ENCODE peak calls at places on chromosome 9, in eight cellular contexts. G, R, X, Q, F, O, E and A are unnamed samples.

GRCh38 chr9:134130503-134131375 is 5.1 kb upstream of the WDR5 start:
- DNase-seq in O (peak), X (no peak), Q (peak), E (peak), F (peak), R (peak), G (peak), A (no peak)

GRCh38 chr9:135290566-135290965 is 189.0 kb upstream of the PPP1R26 start:
- DNase-seq in G (no peak), F (no peak), E (no peak), R (no peak), O (no peak), Q (no peak), X (no peak), A (no peak)

GRCh38 chr9:76634356-76635054 is 129.7 kb upstream of the PCA3 start:
- DNase-seq in O (no peak), F (no peak), E (peak), G (peak), Q (no peak), X (no peak), R (no peak), A (no peak)

GRCh38 chr9:127788337-127789011 is 2.6 kb downstream of the CDK9 start:
- DNase-seq in R (no peak), O (no peak), Q (no peak), F (no peak), E (no peak), X (no peak), G (no peak), A (no peak)

GRCh38 chr9:86794356-86795046 is 152.8 kb downstream of the GAS1 start:
- DNase-seq in O (no peak), X (no peak), E (no peak), F (no peak), G (peak), R (no peak), Q (no peak), A (no peak)

GRCh38 chr9:19369107-19369506 is 10.9 kb downstream of the RPS6 start:
- DNase-seq in O (no peak), G (no peak), Q (no peak), F (no peak), X (no peak), R (no peak), E (no peak), A (no peak)

GRCh38 chr9:133130721-133131244 is 9.7 kb upstream of the RALGDS start:
- DNase-seq in X (no peak), O (no peak), G (no peak), R (no peak), E (no peak), F (no peak), Q (no peak), A (no peak)

GRCh38 chr9:109212768-109213167 is 45.7 kb upstream of the FRRS1L start:
- DNase-seq in E (no peak), G (no peak), Q (no peak), R (no peak), F (no peak), X (no peak), O (no peak), A (no peak)

GRCh38 chr9:112445196-112445595 is 41.4 kb upstream of the KIAA1958 start:
- DNase-seq in F (no peak), X (no peak), R (no peak), E (no peak), G (no peak), O (no peak), Q (no peak), A (no peak)

GRCh38 chr9:6049798-6050197 is 34.4 kb upstream of the RANBP6 start:
- DNase-seq in X (no peak), E (peak), F (no peak), Q (no peak), G (no peak), O (peak), R (no peak), A (no peak)
- TF ChIP-seq CTCF in X (no peak), E (peak), F (no peak), Q (no peak), G (peak), O (peak), R (no peak), A (no peak)

DNA sequence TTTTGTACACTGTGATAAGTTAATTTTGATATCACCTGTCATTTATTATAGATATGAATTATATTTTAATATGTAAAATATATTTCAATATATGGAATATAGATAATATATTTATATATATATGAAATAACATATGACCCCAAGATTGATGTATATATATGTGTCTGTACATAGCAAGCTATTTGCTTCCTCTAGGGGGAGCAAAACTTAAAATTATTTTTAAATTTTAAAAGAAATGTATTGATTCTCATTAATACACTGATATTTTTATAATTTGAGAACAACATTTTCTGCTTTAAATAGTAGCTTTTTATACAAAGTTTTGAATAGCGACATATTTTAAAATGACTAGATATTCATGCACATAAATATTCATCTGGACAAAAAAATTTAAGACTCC is 272.0 kb downstream of the DMRTA1 start:
- DNase-seq in R (no peak), Q (no peak), G (no peak), E (no peak), F (no peak), O (no peak), X (no peak), A (no peak)
- TF ChIP-seq CTCF in R (no peak), Q (no peak), G (no peak), E (no peak), F (peak), O (peak), X (no peak), A (peak)

DNA sequence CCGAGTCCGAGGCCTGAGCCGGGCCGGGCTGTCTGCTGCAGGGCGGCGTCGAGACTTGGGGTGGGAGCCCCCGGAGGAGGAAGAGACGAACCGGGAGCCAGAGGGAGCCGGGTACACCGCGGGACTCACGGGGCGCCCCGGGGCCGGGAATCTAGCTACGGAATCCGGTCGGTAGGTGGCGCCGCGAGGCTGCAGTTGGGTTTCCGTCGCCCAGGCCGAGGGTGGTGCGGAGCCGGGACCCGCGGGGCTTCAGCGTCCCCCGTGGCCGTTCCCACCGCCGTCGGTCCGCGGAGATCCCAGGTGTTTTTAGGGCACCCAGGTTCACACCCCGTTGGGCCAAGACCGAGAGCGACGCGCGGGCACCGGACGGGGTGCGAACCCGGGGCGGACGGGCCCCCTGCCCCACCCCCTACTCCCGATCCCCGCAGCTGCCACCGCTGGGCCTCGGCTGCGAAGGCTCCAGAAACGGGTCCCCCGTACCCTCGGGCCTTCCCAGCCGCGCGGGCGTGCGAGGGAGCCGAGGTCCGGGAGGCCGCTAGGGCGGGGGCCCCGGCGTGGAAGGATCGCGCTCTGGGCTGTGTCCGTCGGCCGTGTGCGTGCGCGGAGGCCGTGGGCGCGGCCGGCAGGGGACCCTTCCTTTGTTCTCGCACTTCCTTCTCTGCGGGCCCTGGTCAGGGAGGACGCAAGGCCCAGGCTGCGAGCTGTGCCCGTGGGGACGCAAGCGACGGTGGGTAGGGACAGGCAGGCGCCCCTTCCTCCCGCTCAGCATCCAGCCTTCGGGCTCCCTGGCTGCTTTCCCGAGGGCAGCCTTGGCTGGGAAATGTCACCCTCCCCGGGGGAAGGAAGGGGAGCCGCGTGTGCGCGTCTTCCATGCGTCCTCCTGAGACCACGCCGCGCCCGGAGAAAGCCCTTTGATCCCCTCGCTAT is 146.6 kb downstream of the GAPVD1 start:
- DNase-seq in O (peak), G (peak), F (peak), Q (peak), E (peak), X (no peak), R (peak), A (peak)
- TF ChIP-seq CTCF in O (peak), G (peak), F (peak), Q (peak), E (peak), X (peak), R (peak), A (peak)

GRCh38 chr9:16868706-16869105 is 1.8 kb downstream of the BNC2 start:
- DNase-seq in Q (no peak), G (no peak), O (no peak), R (no peak), F (no peak), E (peak), X (no peak), A (no peak)

GRCh38 chr9:16867571-16868311 is 2.7 kb downstream of the BNC2 start:
- DNase-seq in R (no peak), X (no peak), E (peak), G (no peak), Q (peak), O (no peak), F (peak), A (no peak)

GRCh38 chr9:16864741-16865434 is 5.6 kb downstream of the BNC2 start:
- DNase-seq in X (no peak), O (no peak), R (no peak), G (no peak), Q (no peak), F (no peak), E (peak), A (no peak)

GRCh38 chr9:16869140-16869903 is 1.1 kb downstream of the BNC2 start:
- DNase-seq in G (peak), E (peak), O (peak), R (no peak), Q (peak), X (no peak), F (peak), A (peak)

DNA sequence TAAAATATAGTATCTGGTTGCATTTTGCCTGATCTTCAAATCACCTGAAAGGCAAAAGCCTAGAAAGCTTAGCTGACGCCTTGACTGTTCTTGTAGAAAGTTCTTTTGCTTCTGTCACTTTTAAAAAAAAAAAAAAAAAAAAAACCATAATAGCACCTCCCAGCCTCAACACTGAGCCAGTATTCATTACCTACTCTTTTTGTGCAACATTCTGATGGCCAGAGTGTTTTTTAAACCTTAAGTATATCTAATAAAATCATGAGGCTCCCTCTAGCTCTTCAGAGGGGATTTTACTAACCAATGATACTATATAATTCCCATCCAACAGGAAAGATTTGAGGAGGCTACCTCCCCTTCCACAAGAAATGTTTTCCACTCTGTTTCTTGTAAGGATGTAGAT is 3.9 kb downstream of the BNC2 start:
- DNase-seq in R (no peak), F (no peak), X (no peak), E (peak), O (no peak), G (no peak), Q (no peak), A (no peak)
- TF ChIP-seq CTCF in R (no peak), F (no peak), X (no peak), E (no peak), O (no peak), G (no peak), Q (no peak), A (no peak)

DNA sequence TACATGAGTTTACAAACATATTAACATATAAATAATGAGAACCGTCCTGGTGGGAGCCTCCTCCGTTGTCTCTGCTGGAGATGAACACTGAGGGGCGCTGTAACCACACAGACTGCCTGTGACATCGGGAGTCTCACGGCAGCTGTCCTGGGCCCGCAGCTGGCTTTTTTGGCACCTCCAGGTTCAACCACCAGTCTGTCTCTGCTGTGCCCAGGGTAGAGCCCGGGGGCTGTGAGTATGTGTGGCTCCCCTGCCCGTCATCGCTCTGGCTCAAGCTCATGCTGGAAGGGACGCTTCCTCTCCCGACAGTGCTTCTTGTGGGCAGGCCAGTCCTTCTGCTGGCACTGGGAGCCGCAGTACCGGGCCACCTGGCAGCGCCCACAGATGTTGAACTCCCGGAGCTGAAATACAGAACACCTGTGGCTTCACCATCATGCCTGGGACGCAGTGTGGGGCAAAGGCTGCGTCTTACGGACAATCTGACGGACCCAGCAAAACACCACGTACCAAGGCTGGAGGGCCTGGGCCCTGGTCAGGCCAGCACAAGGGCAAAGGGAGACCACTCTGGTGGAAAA is 3.6 kb upstream of the DPH7 start:
- DNase-seq in G (peak), R (no peak), O (peak), F (peak), X (no peak), Q (no peak), E (no peak), A (peak)
- TF ChIP-seq CTCF in G (peak), R (no peak), O (peak), F (peak), X (no peak), Q (no peak), E (peak), A (no peak)